ENCODE peak calls at places on chromosomes 4 and X, in four cellular contexts. E is SJCRH30; H is heart right ventricle; G is CD8-positive, alpha-beta T cell. I is an unnamed sample.
A peak's percentile ranks its signal among the peaks of the same experiment; 100 is the strongest.

GRCh38 chr4:78644744-78645330 is 93.3 kb downstream of the ANXA3 start:
- DNase-seq in E (peak; percentile 63), H (peak; percentile 24), G (peak; percentile 22), I (peak; percentile 91)

GRCh38 chrX:154002215-154002719 is 17.4 kb downstream of the IRAK1 start:
- DNase-seq in H (no peak), G (peak; percentile 31), E (peak; percentile 15), I (peak; percentile 79)

GRCh38 chr4:26124753-26125236 is 196.0 kb upstream of the RBPJ start:
- DNase-seq in H (no peak), E (peak; percentile 39), G (no peak), I (no peak)

GRCh38 chrX:30141966-30142365 is 73.4 kb upstream of the MAGEB2 start:
- DNase-seq in G (no peak), H (no peak), E (peak; percentile 56), I (peak; percentile 28)

GRCh38 chrX:78029663-78030062 is 60.2 kb upstream of the PGAM4 start:
- DNase-seq in E (peak; percentile 5), G (no peak), H (no peak), I (peak; percentile 38)

GRCh38 chrX:132900631-132901030 is 57.8 kb downstream of the HS6ST2 start:
- DNase-seq in E (no peak), H (no peak), G (no peak), I (no peak)

GRCh38 chrX:151396042-151396826 is 772 bp upstream of the VMA21 start:
- DNase-seq in E (peak; percentile 57), H (no peak), G (no peak), I (no peak)

GRCh38 chrX:135112096-135112729 is 8.1 kb downstream of the ETDB start:
- DNase-seq in G (no peak), H (no peak), E (peak; percentile 71), I (no peak)

GRCh38 chrX:1433646-1434357 is 18.9 kb downstream of the ASMTL start:
- DNase-seq in E (no peak), H (no peak), G (no peak), I (no peak)

GRCh38 chr4:56181140-56181950 is 205.9 kb downstream of the AASDH start:
- DNase-seq in H (no peak), E (peak; percentile 12), G (no peak), I (no peak)

GRCh38 chrX:39600222-39600621 is 497.5 kb downstream of the BCOR start:
- DNase-seq in H (no peak), G (no peak), E (no peak), I (no peak)
- H3K27me3 ChIP-seq in H (no peaks in the 10 kb centered on the region), G (no peaks in the 10 kb centered on the region), E (no peaks in the 10 kb centered on the region), I (peaks cover 6% of the 10 kb centered on the region)

GRCh38 chrX:119659522-119659921 is 33.4 kb downstream of the SEPTIN6 start:
- DNase-seq in E (no peak), H (no peak), G (no peak), I (no peak)

GRCh38 chrX:119654112-119654531 is 38.8 kb downstream of the SEPTIN6 start:
- DNase-seq in G (no peak), H (peak; percentile 33), E (no peak), I (peak; percentile 71)

GRCh38 chrX:119655125-119655524 is 37.8 kb downstream of the SEPTIN6 start:
- DNase-seq in H (peak; percentile 22), G (peak; percentile 12), E (peak; percentile 39), I (peak; percentile 78)
- H3K36me3 ChIP-seq in H (no peaks in the 10 kb centered on the region), G (peaks cover 16% of the 10 kb centered on the region), E (peaks cover 8% of the 10 kb centered on the region), I (no peaks in the 10 kb centered on the region)

GRCh38 chr4:185005209-185005819 is 13.0 kb upstream of the HELT start:
- DNase-seq in G (peak; percentile 67), E (peak; percentile 84), H (peak; percentile 81), I (peak; percentile 85)
- H3K27me3 ChIP-seq in G (peaks cover 6% of the 10 kb centered on the region), E (no peaks in the 10 kb centered on the region), H (peaks cover 15% of the 10 kb centered on the region), I (peaks cover 10% of the 10 kb centered on the region)

GRCh38 chrX:141320801-141321200 is 78.5 kb upstream of the SPANXC start:
- DNase-seq in E (no peak), H (no peak), G (no peak), I (no peak)
- H3K36me3 ChIP-seq in E (no peaks in the 10 kb centered on the region), H (no peaks in the 10 kb centered on the region), G (no peaks in the 10 kb centered on the region), I (no peaks in the 10 kb centered on the region)

GRCh38 chrX:125627676-125628075 is 308.0 kb downstream of the TEX13C start:
- DNase-seq in H (no peak), E (no peak), G (no peak), I (no peak)
- H3K27me3 ChIP-seq in H (no peaks in the 10 kb centered on the region), E (no peaks in the 10 kb centered on the region), G (no peaks in the 10 kb centered on the region), I (peaks cover 5% of the 10 kb centered on the region)

DNA sequence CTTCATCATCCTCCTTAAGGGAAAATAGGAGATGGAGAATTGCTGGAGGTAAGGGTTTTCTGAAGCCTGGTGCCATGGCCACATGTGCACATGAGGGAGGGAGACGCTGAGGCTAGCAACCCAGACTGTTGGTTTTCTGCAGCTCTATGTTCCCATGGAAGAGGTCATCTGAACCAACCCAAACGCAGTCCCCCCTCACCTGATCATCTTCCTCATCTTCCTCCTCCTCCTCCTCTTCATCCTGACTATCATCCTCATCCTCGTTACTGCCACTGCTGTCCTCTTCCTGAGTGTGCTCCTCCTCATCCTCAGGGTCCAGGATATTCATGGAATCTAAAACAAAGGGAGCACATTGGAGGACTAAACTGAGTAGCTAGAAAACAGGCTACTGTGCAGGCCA is 124.6 kb downstream of the HUWE1 start:
- DNase-seq in H (no peak), G (no peak), E (no peak), I (no peak)
- H3K36me3 ChIP-seq in H (no peaks in the 10 kb centered on the region), G (peaks cover 80% of the 10 kb centered on the region), E (peaks cover 21% of the 10 kb centered on the region), I (no peaks in the 10 kb centered on the region)

GRCh38 chr4:6201580-6202091 is 1.3 kb upstream of the JAKMIP1 start:
- DNase-seq in H (no peak), E (no peak), G (no peak), I (no peak)
- H3K27me3 ChIP-seq in H (peaks cover 43% of the 10 kb centered on the region), E (no peaks in the 10 kb centered on the region), G (peaks cover 9% of the 10 kb centered on the region), I (peaks cover 25% of the 10 kb centered on the region)

GRCh38 chr4:186709509-186709908 is 14.1 kb downstream of the FAT1 start:
- DNase-seq in E (no peak), G (no peak), H (no peak), I (no peak)

GRCh38 chr4:186707996-186708395 is 15.7 kb downstream of the FAT1 start:
- DNase-seq in G (no peak), E (no peak), H (no peak), I (no peak)

GRCh38 chr4:186710521-186711119 is 13.0 kb downstream of the FAT1 start:
- DNase-seq in H (no peak), G (no peak), E (no peak), I (no peak)

GRCh38 chr4:186707574-186707973 is 16.1 kb downstream of the FAT1 start:
- DNase-seq in G (no peak), E (no peak), H (no peak), I (no peak)

DNA sequence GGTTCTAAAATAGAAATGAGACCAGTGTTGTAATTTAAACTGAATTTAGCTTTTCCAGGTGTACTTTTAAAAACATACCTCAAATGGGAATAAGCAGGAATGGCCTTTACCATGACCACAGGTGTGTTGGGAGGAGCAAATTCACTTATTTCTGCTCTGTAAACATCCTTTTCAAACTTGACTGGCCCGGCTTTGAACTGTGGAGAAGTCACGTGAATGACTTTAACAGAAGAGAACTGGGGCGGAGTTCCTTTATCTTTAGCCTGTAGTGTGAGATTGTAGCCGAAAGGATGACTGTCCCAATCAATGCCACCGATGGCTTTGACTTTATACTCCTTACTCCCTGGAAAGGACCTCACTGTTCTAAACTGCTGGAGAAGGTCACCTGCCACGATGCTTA is 15.1 kb downstream of the FAT1 start:
- DNase-seq in G (no peak), H (no peak), E (no peak), I (no peak)
- H3K36me3 ChIP-seq in G (no peaks in the 10 kb centered on the region), H (no peaks in the 10 kb centered on the region), E (peaks cover 26% of the 10 kb centered on the region), I (no peaks in the 10 kb centered on the region)

GRCh38 chrX:17472424-17472823 is 97.4 kb downstream of the NHS start:
- DNase-seq in G (no peak), H (no peak), E (no peak), I (no peak)
- H3K27me3 ChIP-seq in G (no peaks in the 10 kb centered on the region), H (no peaks in the 10 kb centered on the region), E (no peaks in the 10 kb centered on the region), I (peaks cover 5% of the 10 kb centered on the region)